ENCODE peak calls at places on chromosomes 4 and X, in five cellular contexts. K is IMR-90, L is H9, I is mesenchymal stem cell, X is neuronal stem cell. U is an unnamed sample. For H3K4me1, the result is how much of the 10 kb centered on the place peaks cover.

GRCh38 chrX:119698835-119699234 is 5.9 kb upstream of the SEPTIN6 start:
- DNase-seq in K (peak), L (peak), I (peak), X (no peak), U (peak)

GRCh38 chr4:1971456-1972200 is 37.1 kb downstream of the NELFA start:
- DNase-seq in K (no peak), L (no peak), I (no peak), X (no peak), U (no peak)

GRCh38 chr4:149173241-149174013 is 642.2 kb downstream of the IQCM start:
- DNase-seq in K (peak), L (no peak), I (no peak), X (no peak), U (no peak)

GRCh38 chr4:56229947-56230346 is 157.3 kb downstream of the AASDH start:
- DNase-seq in K (no peak), L (no peak), I (no peak), X (no peak), U (no peak)

GRCh38 chr4:25030283-25031076 is at the start of gene LGI2:
- DNase-seq in K (no peak), L (peak), I (no peak), X (peak), U (peak)

GRCh38 chr4:23333946-23334878 is 555.6 kb downstream of the PPARGC1A start:
- DNase-seq in K (peak), L (peak), I (peak), X (no peak), U (peak)

GRCh38 chr4:128455480-128455879 is 167.9 kb upstream of the PGRMC2 start:
- DNase-seq in K (no peak), L (no peak), I (no peak), X (no peak), U (no peak)

GRCh38 chrX:123499787-123500186 is 233.1 kb downstream of the THOC2 start:
- DNase-seq in K (no peak), L (no peak), I (no peak), X (no peak), U (no peak)

GRCh38 chrX:25131055-25131454 is 115.3 kb upstream of the ARX start:
- DNase-seq in K (peak), L (no peak), I (no peak), X (no peak), U (no peak)

GRCh38 chr4:151783867-151784266 is 23.1 kb upstream of the GATB start:
- DNase-seq in K (no peak), L (no peak), I (no peak), X (no peak), U (no peak)

GRCh38 chr4:1362521-1362920 is 15.5 kb downstream of the UVSSA start:
- DNase-seq in K (no peak), L (no peak), I (no peak), X (no peak), U (no peak)

GRCh38 chr4:9685692-9686091 is 95.7 kb upstream of the DRD5 start:
- DNase-seq in K (no peak), L (no peak), I (no peak), X (no peak), U (no peak)

GRCh38 chrX:104113237-104113965 is 1.1 kb downstream of the ZCCHC18 start:
- DNase-seq in K (peak), L (peak), I (peak), X (peak), U (peak)

GRCh38 chr4:152575533-152575932 is 39.6 kb upstream of the FBXW7 start:
- DNase-seq in K (no peak), L (no peak), I (no peak), X (no peak), U (no peak)

GRCh38 chrX:72021975-72022374 is 109.7 kb downstream of the RTL5 start:
- DNase-seq in K (no peak), L (peak), I (no peak), X (no peak), U (no peak)

GRCh38 chrX:13374364-13374763 is 54.5 kb upstream of the ATXN3L start:
- DNase-seq in K (no peak), L (no peak), I (no peak), X (no peak), U (no peak)

GRCh38 chr4:25813705-25814104 is 49.1 kb downstream of the SEL1L3 start:
- DNase-seq in K (peak), L (no peak), I (peak), X (peak), U (peak)

GRCh38 chr4:156803056-156803455 is 168.5 kb downstream of the PDGFC start:
- DNase-seq in K (peak), L (no peak), I (no peak), X (no peak), U (no peak)

GRCh38 chr4:75849459-75849858 is 52.8 kb downstream of the PPEF2 start:
- DNase-seq in K (no peak), L (peak), I (peak), X (no peak), U (peak)

GRCh38 chr4:21628916-21629315 is 319.7 kb downstream of the KCNIP4 start:
- DNase-seq in K (no peak), L (no peak), I (no peak), X (no peak), U (no peak)

GRCh38 chrX:67544281-67544680 is 460 bp downstream of the AR start:
- DNase-seq in K (no peak), L (peak), I (peak), X (peak), U (no peak)

GRCh38 chrX:11899091-11899490 is 141.1 kb downstream of the MSL3 start:
- DNase-seq in K (no peak), L (no peak), I (peak), X (no peak), U (peak)

GRCh38 chr4:179750374-179750773 is 2308.1 kb upstream of the AGA start:
- DNase-seq in K (peak), L (no peak), I (peak), X (no peak), U (no peak)

GRCh38 chrX:49273181-49273727 is 3.7 kb downstream of the PPP1R3F start:
- DNase-seq in K (no peak), L (no peak), I (no peak), X (no peak), U (no peak)

GRCh38 chrX:100964362-100964761 is 5.1 kb upstream of the ARL13A start:
- DNase-seq in K (no peak), L (no peak), I (no peak), X (no peak), U (no peak)

GRCh38 chr4:74770511-74770910 is 23.8 kb downstream of the BTC start:
- DNase-seq in K (no peak), L (no peak), I (no peak), X (no peak), U (no peak)

GRCh38 chrX:47235691-47236103 is 2.9 kb downstream of the USP11 start:
- DNase-seq in K (peak), L (no peak), I (peak), X (no peak), U (no peak)

GRCh38 chr4:72484991-72485390 is 84.0 kb downstream of the ADAMTS3 start:
- DNase-seq in K (no peak), L (no peak), I (no peak), X (no peak), U (no peak)

GRCh38 chrX:23246001-23246400 is 88.6 kb upstream of the PTCHD1 start:
- DNase-seq in K (no peak), L (no peak), I (peak), X (no peak), U (no peak)

GRCh38 chr4:186691396-186691795 is 32.3 kb downstream of the FAT1 start:
- DNase-seq in K (no peak), L (no peak), I (no peak), X (no peak), U (no peak)

GRCh38 chr4:186687263-186687662 is 36.4 kb downstream of the FAT1 start:
- DNase-seq in K (no peak), L (no peak), I (no peak), X (no peak), U (no peak)

GRCh38 chr4:186688150-186688943 is 35.3 kb downstream of the FAT1 start:
- DNase-seq in K (no peak), L (peak), I (no peak), X (no peak), U (no peak)

GRCh38 chr4:186685744-186686143 is 37.9 kb downstream of the FAT1 start:
- DNase-seq in K (peak), L (no peak), I (peak), X (no peak), U (no peak)

DNA sequence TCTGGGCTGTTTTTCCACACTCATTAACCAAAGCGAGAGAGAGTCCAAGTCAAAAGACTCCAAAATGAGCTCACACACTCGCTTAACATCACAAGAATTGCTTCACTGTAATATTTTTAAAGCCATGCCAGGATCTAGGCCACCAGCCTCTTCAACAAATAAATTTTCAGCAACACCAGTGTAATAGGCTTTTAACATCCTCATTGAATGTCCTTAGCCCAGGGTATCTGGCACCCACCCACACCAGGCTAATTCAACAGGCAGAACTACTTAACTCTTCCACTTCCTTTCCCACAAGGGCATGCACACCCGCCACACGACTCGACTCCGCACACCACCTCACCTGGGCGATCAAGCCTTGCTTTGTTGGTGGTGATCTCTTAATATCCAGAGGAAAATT is 34.2 kb downstream of the FAT1 start:
- DNase-seq in K (no peak), L (no peak), I (no peak), X (no peak), U (no peak)
- H3K9ac ChIP-seq in K (no peak), L (no peak), I (no peak), X (no peak), U (no peak)

GRCh38 chr4:17098401-17098800 is 200.0 kb upstream of the LDB2 start:
- DNase-seq in K (no peak), L (no peak), I (no peak), X (no peak), U (no peak)
- H4K91ac ChIP-seq in K (no peak), L (no peak), I (no peak), X (no peak), U (no peak)

DNA sequence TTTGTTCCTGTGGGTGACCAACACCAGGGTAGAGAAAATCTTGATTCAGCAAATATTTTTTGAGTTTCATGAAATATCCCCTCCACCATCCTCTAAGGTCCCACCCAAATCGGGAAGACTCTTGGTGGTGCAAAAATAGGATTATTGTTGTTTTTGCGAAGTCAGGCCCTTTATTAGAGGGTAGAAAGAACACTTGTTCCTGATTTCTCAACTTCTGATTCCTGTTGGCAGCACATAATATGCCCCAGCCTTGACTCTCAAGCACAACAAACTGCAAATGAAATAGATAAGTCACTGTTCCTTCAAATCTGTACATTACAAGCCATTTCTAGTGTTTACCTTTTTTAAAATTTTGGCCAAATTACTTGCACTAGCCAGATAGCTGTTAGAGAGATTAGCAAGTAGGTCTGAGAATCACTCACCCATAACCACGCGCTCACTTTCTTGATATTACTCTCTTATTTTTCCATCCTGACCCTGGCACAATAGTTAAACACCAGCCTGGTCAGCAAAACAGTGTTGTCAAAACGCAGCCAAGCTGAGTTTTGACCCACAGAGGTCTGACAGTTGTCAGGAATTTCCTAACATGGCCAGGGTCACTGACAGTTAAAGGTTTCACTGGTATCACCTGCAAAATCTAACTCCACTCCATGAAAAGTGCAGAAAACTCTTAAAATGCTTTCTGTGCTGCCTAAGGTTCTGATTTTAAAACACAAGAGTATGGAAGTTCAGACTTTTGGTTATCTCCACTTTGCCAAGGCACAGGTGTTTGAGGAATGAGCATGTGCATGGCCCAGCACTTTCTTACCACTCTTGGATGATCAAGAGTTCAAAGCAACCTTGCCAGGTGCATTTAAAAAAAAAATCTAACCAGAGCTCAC is 69.8 kb downstream of the RBM47 start:
- DNase-seq in K (no peak), L (no peak), I (no peak), X (no peak), U (no peak)
- H3K4me1 ChIP-seq in K (under half), L (under half), I (under half), X (under half), U (under half)

GRCh38 chr4:142091085-142091513 is 454.7 kb downstream of the IL15 start:
- DNase-seq in K (peak), L (no peak), I (no peak), X (no peak), U (no peak)
- H3K9ac ChIP-seq in K (no peak), L (no peak), I (peak), X (no peak), U (no peak)

GRCh38 chrX:285076-285677 is 4.0 kb downstream of the PLCXD1 start:
- DNase-seq in K (no peak), L (no peak), I (no peak), X (no peak), U (no peak)

GRCh38 chrX:283115-283845 is 2.1 kb downstream of the PLCXD1 start:
- DNase-seq in K (peak), L (peak), I (peak), X (peak), U (peak)

GRCh38 chrX:275967-276587 is 5.1 kb upstream of the PLCXD1 start:
- DNase-seq in K (peak), L (peak), I (peak), X (peak), U (peak)

GRCh38 chrX:276588-277171 is 4.5 kb upstream of the PLCXD1 start:
- DNase-seq in K (peak), L (no peak), I (peak), X (no peak), U (peak)

DNA sequence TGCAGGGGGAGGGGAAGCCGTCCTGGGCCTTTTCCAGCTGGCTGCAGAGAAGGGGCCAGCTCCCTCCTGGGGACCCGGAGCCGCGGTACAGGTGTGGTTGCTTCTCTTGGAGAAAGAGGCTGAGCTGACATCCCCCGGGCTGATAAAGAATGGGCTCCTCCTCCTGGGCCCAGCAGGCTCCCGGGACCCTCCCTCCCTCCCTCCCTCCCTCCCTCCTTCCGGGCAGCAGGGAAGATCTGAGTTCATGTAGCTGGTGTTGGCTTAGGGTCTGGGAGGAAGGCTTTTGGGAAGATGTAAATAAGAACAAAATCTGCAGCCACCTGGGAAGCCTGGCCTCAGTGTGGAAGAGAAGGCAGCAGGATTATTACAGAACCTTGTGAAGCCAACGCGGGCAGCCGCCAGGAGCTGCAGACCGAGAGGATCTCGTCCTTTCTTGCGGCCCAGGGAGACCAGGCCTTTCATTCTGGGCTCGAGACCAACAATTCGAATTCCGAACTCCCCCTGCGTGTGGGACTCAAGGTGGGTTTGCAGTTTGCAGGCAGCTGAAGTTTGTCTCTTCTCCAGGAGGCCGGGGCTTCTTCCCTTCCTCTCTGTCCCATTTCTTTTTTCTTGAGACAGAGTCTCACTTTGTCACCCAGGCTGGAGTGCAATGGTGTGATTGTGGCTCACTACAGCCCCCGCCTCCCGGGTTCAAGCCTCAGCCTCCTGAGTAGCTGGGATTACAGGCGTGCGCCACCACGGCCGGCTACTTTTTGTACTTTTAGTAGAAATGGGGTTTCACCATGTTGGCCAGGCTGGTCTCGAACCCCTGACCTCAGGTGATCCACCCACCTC is at the start of gene PLCXD1:
- DNase-seq in K (peak), L (peak), I (peak), X (peak), U (no peak)
- H4K91ac ChIP-seq in K (peak), L (no peak), I (peak), X (no peak), U (peak)

GRCh38 chr4:82715731-82716617 is 82.6 kb downstream of the SCD5 start:
- DNase-seq in K (peak), L (no peak), I (peak), X (no peak), U (peak)
- H3K4me1 ChIP-seq in K (under half), L (under half), I (under half), X (under half), U (under half)

GRCh38 chrX:10011261-10011931 is 44.2 kb downstream of the CLDN34 start:
- DNase-seq in K (peak), L (no peak), I (peak), X (no peak), U (no peak)
- H3K9ac ChIP-seq in K (peak), L (no peak), I (no peak), X (no peak), U (no peak)

U was measured in trophoblast cell.